ENCODE peak calls at places on chromosome 3, in nine cellular contexts. O is ovary, H is adrenal gland, Z is stomach, K is neural crest cell, M is glutamatergic neuron, R is breast epithelium, X is GM12878, S is mucosa of descending colon. J is an unnamed sample.

GRCh38 chr3:36843065-36844051 is 79.0 kb upstream of the DCLK3 start:
- DNase-seq in O (no peak), H (no peak), Z (no peak), K (peak), M (peak), R (no peak), X (peak), S (no peak), J (peak)

GRCh38 chr3:129313415-129313982 is 34.8 kb downstream of the HMCES start:
- DNase-seq in O (peak), H (no peak), Z (no peak), K (no peak), M (no peak), R (no peak), X (no peak), S (no peak), J (no peak)

GRCh38 chr3:142019794-142020320 is 129.5 kb downstream of the TFDP2 start:
- DNase-seq in O (no peak), H (no peak), Z (no peak), K (no peak), M (no peak), R (no peak), X (peak), S (no peak), J (peak)

GRCh38 chr3:197507081-197507480 is 48.7 kb downstream of the BDH1 start:
- DNase-seq in O (no peak), H (no peak), Z (no peak), K (no peak), M (no peak), R (no peak), X (no peak), S (no peak), J (no peak)

GRCh38 chr3:133169669-133170068 is 131.5 kb downstream of the TMEM108 start:
- DNase-seq in O (no peak), H (no peak), Z (no peak), K (no peak), M (no peak), R (no peak), X (no peak), S (no peak), J (no peak)

GRCh38 chr3:175163686-175164085 is 304.6 kb downstream of the NAALADL2 start:
- DNase-seq in O (no peak), H (no peak), Z (no peak), K (no peak), M (no peak), R (no peak), X (no peak), S (no peak), J (no peak)

GRCh38 chr3:185270956-185271332 is 17.1 kb upstream of the EHHADH start:
- DNase-seq in O (no peak), H (no peak), Z (no peak), K (no peak), M (no peak), R (no peak), X (no peak), S (no peak), J (no peak)

GRCh38 chr3:63774776-63775175 is 44.3 kb upstream of the C3orf49 start:
- DNase-seq in O (no peak), H (peak), Z (no peak), K (no peak), M (no peak), R (no peak), X (no peak), S (no peak), J (no peak)

GRCh38 chr3:9314796-9315195 is 48.1 kb upstream of the THUMPD3 start:
- DNase-seq in O (no peak), H (no peak), Z (no peak), K (no peak), M (no peak), R (no peak), X (no peak), S (no peak), J (no peak)

GRCh38 chr3:143301031-143301430 is 181.5 kb downstream of the CHST2 start:
- DNase-seq in O (no peak), H (no peak), Z (no peak), K (no peak), M (no peak), R (no peak), X (no peak), S (no peak), J (no peak)

GRCh38 chr3:194375473-194375872 is 5.9 kb upstream of the LRRC15 start:
- DNase-seq in O (no peak), H (no peak), Z (no peak), K (no peak), M (no peak), R (no peak), X (no peak), S (no peak), J (no peak)

GRCh38 chr3:47877288-47877687 is 74.3 kb downstream of the DHX30 start:
- DNase-seq in O (no peak), H (no peak), Z (no peak), K (no peak), M (no peak), R (no peak), X (no peak), S (no peak), J (no peak)

GRCh38 chr3:138850151-138850550 is 15.4 kb upstream of the PIK3CB start:
- DNase-seq in O (no peak), H (no peak), Z (peak), K (no peak), M (no peak), R (no peak), X (no peak), S (no peak), J (no peak)

GRCh38 chr3:23270423-23270822 is 67.3 kb downstream of the UBE2E2 start:
- DNase-seq in O (no peak), H (no peak), Z (no peak), K (no peak), M (no peak), R (no peak), X (no peak), S (no peak), J (no peak)

GRCh38 chr3:31671976-31672375 is 139.3 kb downstream of the STT3B start:
- DNase-seq in O (no peak), H (no peak), Z (no peak), K (no peak), M (no peak), R (no peak), X (no peak), S (no peak), J (peak)

GRCh38 chr3:177490626-177491025 is 293.3 kb upstream of the TBL1XR1 start:
- DNase-seq in O (no peak), H (no peak), Z (no peak), K (no peak), M (no peak), R (no peak), X (no peak), S (no peak), J (no peak)

DNA sequence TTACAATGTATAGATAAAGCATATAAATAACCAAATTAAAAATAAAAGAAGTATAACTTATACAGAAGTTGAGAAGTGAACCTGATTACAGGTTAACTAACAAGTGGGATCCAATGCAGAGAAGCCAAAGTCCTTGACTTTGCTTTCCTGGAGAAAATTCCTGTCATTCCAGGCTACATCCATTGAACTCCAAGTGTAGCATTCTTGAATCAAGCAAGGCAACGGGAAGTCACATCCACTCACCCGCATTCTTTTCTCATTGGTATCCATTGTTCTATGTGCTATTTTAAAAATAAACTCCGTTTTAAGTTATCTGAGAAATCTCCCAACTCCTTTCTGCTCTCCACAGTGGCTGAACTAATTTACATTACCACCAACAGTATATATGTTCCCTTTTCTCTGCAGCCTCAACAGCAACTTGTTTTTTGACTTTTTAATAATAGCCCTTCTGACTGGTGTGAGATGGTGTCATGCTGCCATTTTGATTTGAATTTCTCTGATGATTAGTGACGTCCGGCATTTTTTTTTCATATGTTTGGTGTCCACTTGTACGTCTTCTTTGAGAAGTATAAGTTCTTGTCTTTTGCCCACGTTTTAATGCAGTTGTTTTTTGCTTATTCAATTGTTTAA is 534.3 kb downstream of the ROBO1 start:
- DNase-seq in O (no peak), H (no peak), Z (no peak), K (no peak), M (no peak), R (no peak), X (no peak), S (no peak), J (no peak)
- TF ChIP-seq CTCF in O (no peak), H (no peak), Z (no peak), K (no peak), M (no peak), R (no peak), X (no peak), S (no peak), J (no peak)

GRCh38 chr3:52822363-52822762 is 8.1 kb downstream of the ITIH4 start:
- DNase-seq in O (no peak), H (no peak), Z (no peak), K (no peak), M (no peak), R (no peak), X (no peak), S (no peak), J (no peak)

GRCh38 chr3:52819936-52820335 is 10.5 kb downstream of the ITIH4 start:
- DNase-seq in O (no peak), H (no peak), Z (no peak), K (no peak), M (no peak), R (no peak), X (no peak), S (no peak), J (no peak)

GRCh38 chr3:52824037-52824436 is 6.4 kb downstream of the ITIH4 start:
- DNase-seq in O (no peak), H (no peak), Z (no peak), K (no peak), M (no peak), R (no peak), X (no peak), S (no peak), J (no peak)

GRCh38 chr3:52817860-52818259 is 12.6 kb downstream of the ITIH4 start:
- DNase-seq in O (no peak), H (no peak), Z (no peak), K (no peak), M (no peak), R (no peak), X (no peak), S (no peak), J (no peak)

GRCh38 chr3:52820741-52821140 is 9.7 kb downstream of the ITIH4 start:
- DNase-seq in O (no peak), H (no peak), Z (no peak), K (peak), M (peak), R (no peak), X (no peak), S (no peak), J (peak)
- TF ChIP-seq CTCF in O (no peak), H (peak), Z (no peak), K (peak), M (peak), R (no peak), X (peak), S (no peak), J (peak)

GRCh38 chr3:190444036-190444435 is 5.7 kb downstream of the TMEM207 start:
- DNase-seq in O (no peak), H (no peak), Z (no peak), K (no peak), M (no peak), R (no peak), X (no peak), S (no peak), J (no peak)

GRCh38 chr3:190446492-190447301 is 3.0 kb downstream of the TMEM207 start:
- DNase-seq in O (no peak), H (peak), Z (no peak), K (no peak), M (no peak), R (no peak), X (no peak), S (no peak), J (no peak)

GRCh38 chr3:190442240-190442639 is 7.5 kb downstream of the TMEM207 start:
- DNase-seq in O (no peak), H (no peak), Z (no peak), K (no peak), M (no peak), R (no peak), X (no peak), S (no peak), J (no peak)

GRCh38 chr3:190444576-190445145 is 5.0 kb downstream of the TMEM207 start:
- DNase-seq in O (no peak), H (no peak), Z (no peak), K (no peak), M (no peak), R (no peak), X (no peak), S (no peak), J (no peak)

GRCh38 chr3:190443257-190443656 is 6.4 kb downstream of the TMEM207 start:
- DNase-seq in O (no peak), H (no peak), Z (no peak), K (no peak), M (no peak), R (no peak), X (no peak), S (no peak), J (no peak)
- TF ChIP-seq CTCF in O (no peak), H (peak), Z (no peak), K (peak), M (no peak), R (no peak), X (no peak), S (no peak), J (no peak)

GRCh38 chr3:164514576-164514975 is 563.7 kb downstream of the SI start:
- DNase-seq in O (no peak), H (no peak), Z (no peak), K (no peak), M (no peak), R (no peak), X (no peak), S (no peak), J (no peak)
- TF ChIP-seq CTCF in O (no peak), H (no peak), Z (no peak), K (no peak), M (no peak), R (no peak), X (no peak), S (no peak), J (no peak)

GRCh38 chr3:158735296-158736033 is 3.2 kb upstream of the RARRES1 start:
- DNase-seq in O (no peak), H (no peak), Z (no peak), K (no peak), M (no peak), R (no peak), X (no peak), S (no peak), J (no peak)

GRCh38 chr3:158728851-158729250 is 3.4 kb downstream of the RARRES1 start:
- DNase-seq in O (no peak), H (no peak), Z (no peak), K (no peak), M (no peak), R (no peak), X (no peak), S (no peak), J (no peak)

GRCh38 chr3:158731938-158732855 is at the start of gene RARRES1:
- DNase-seq in O (peak), H (peak), Z (peak), K (peak), M (peak), R (peak), X (no peak), S (peak), J (peak)

GRCh38 chr3:158731525-158731924 is 732 bp downstream of the RARRES1 start:
- DNase-seq in O (no peak), H (no peak), Z (no peak), K (no peak), M (no peak), R (no peak), X (no peak), S (no peak), J (no peak)

DNA sequence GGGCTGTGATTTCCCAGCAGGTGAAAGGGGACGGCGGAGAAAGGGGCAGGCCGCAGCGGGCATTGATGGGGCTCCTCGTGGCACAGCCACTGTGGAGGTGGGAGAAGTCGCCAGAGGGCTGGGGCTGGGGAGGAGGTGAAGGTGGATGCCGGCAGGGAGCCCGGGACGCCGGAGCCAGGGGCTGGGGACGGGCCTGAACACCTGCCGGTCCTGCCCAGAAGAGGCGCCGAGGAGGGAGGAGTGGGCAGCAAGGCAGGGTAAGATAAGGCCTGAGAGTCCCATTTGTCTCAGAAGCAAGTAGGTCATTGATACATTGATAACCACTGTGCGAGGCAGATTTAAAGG is 571 bp upstream of the RARRES1 start:
- DNase-seq in O (no peak), H (no peak), Z (no peak), K (no peak), M (peak), R (no peak), X (no peak), S (no peak), J (no peak)
- TF ChIP-seq CTCF in O (no peak), H (no peak), Z (no peak), K (no peak), M (no peak), R (no peak), X (no peak), S (no peak), J (no peak)

DNA sequence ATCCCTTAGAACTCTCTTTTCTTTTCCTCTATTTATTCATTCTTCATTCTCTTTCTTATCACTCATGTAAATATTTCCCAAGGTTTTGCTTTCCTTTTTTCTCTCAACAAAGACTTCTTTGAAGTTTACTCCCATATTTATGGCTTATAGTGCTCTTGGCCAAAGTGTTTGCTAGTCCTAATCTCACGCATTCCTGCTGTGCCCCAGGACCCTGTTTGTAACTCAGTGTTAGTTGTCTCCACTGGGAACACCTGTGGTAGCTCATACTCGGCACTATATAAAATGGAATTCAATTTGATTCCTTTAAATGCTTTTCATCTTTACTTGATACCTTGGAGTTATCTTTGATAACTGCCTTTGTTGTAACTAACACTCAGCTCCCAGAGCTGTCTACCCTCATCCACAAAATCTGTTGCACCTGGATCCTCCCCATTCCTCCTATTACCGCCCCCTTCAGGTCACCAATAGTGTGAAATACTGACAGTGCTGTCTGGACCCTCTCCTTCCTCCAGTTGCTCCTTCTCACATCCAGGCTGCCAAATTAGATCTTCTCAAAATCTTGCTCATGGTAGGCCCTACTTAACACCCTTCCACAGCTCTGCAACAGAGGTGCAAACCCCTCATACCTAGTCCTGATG is 76.8 kb downstream of the TIGIT start:
- DNase-seq in O (no peak), H (no peak), Z (no peak), K (no peak), M (no peak), R (no peak), X (no peak), S (no peak), J (no peak)
- TF ChIP-seq CTCF in O (no peak), H (no peak), Z (no peak), K (no peak), M (peak), R (no peak), X (peak), S (no peak), J (no peak)

GRCh38 chr3:24583004-24583403 is 88.4 kb upstream of the THRB start:
- DNase-seq in O (no peak), H (peak), Z (no peak), K (no peak), M (no peak), R (no peak), X (no peak), S (no peak), J (no peak)
- TF ChIP-seq CTCF in O (no peak), H (peak), Z (peak), K (no peak), M (no peak), R (no peak), X (no peak), S (no peak), J (no peak)

DNA sequence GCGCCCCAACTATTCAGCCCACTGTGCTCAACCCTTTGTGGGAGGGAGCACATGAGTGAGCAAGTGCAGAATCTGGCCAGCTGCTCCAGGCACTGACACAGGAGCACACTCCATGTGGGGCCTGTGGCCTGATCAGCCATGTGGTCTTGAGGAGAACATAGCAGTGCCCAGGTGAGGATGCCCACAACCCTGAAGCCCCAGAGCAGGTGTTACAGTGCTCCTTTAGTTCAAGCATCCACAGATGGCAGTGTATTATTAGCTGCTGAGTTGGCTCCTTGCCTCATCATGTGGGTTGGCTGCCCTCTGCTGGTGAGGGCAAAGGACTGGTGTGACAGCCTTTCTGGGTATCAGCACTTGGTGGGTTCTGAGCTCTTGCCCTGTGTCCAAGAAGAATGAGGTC is 1588.2 kb downstream of the SI start:
- DNase-seq in O (no peak), H (peak), Z (peak), K (peak), M (peak), R (no peak), X (no peak), S (peak), J (peak)
- TF ChIP-seq CTCF in O (no peak), H (peak), Z (peak), K (peak), M (peak), R (no peak), X (peak), S (no peak), J (peak)